ENCODE peak calls at places on chromosomes 2 and 18, in four cellular contexts. U is HepG2, Z is GM12878, I is K562. V is an unnamed sample.

GRCh38 chr2:37581433-37581832 is 90.0 kb downstream of the CDC42EP3 start:
- DNase-seq in U (no peak), Z (no peak), I (no peak), V (no peak)

GRCh38 chr2:144645055-144645778 is 125.3 kb upstream of the ZEB2 start:
- DNase-seq in U (no peak), Z (no peak), I (no peak), V (no peak)

GRCh38 chr2:232891621-232892071 is 21.6 kb downstream of the SNORC start:
- DNase-seq in U (no peak), Z (no peak), I (no peak), V (no peak)

GRCh38 chr2:215535726-215536125 is 99.9 kb upstream of the FN1 start:
- DNase-seq in U (peak; percentile 48), Z (no peak), I (no peak), V (no peak)

GRCh38 chr2:36461039-36461681 is 105.6 kb downstream of the CRIM1 start:
- DNase-seq in U (peak; percentile 46), Z (peak; percentile 9), I (no peak), V (no peak)

GRCh38 chr2:38168710-38169480 is 92.9 kb upstream of the CYP1B1 start:
- DNase-seq in U (no peak), Z (no peak), I (no peak), V (no peak)

GRCh38 chr2:165273176-165273575 is 34.0 kb downstream of the SCN2A start:
- DNase-seq in U (no peak), Z (no peak), I (no peak), V (no peak)

GRCh38 chr2:137050949-137051348 is 285.6 kb downstream of the THSD7B start:
- DNase-seq in U (no peak), Z (no peak), I (no peak), V (no peak)

GRCh38 chr18:79100944-79101343 is 31.8 kb downstream of the ATP9B start:
- DNase-seq in U (no peak), Z (no peak), I (no peak), V (no peak)

GRCh38 chr2:157433335-157433890 is 10.5 kb downstream of the CYTIP start:
- DNase-seq in U (no peak), Z (no peak), I (no peak), V (no peak)

GRCh38 chr2:23419171-23420090 is 34.5 kb downstream of the KLHL29 start:
- DNase-seq in U (no peak), Z (no peak), I (no peak), V (no peak)

GRCh38 chr2:79980816-79981215 is 323.7 kb downstream of the LRRTM1 start:
- DNase-seq in U (no peak), Z (no peak), I (no peak), V (no peak)

GRCh38 chr2:217184242-217184641 is 324.4 kb upstream of the TNP1 start:
- DNase-seq in U (no peak), Z (no peak), I (no peak), V (no peak)

GRCh38 chr18:61825386-61825785 is 67.4 kb downstream of the RNF152 start:
- DNase-seq in U (no peak), Z (no peak), I (no peak), V (no peak)

GRCh38 chr2:231877533-231878456 is 48.4 kb downstream of the NPPC start:
- DNase-seq in U (peak; percentile 53), Z (no peak), I (no peak), V (no peak)

GRCh38 chr2:240442891-240443715 is 7.6 kb downstream of the GPC1 start:
- DNase-seq in U (no peak), Z (no peak), I (no peak), V (no peak)

GRCh38 chr2:223905996-223906395 is 39.1 kb downstream of the WDFY1 start:
- DNase-seq in U (no peak), Z (no peak), I (no peak), V (no peak)

GRCh38 chr2:186274936-186275575 is 211.0 kb upstream of the ZC3H15 start:
- DNase-seq in U (peak; percentile 27), Z (no peak), I (no peak), V (no peak)

GRCh38 chr2:53559302-53559967 is 208.2 kb upstream of the CHAC2 start:
- DNase-seq in U (no peak), Z (no peak), I (no peak), V (no peak)

GRCh38 chr18:11523809-11524208 is 85.6 kb upstream of the SLC35G4 start:
- DNase-seq in U (no peak), Z (no peak), I (no peak), V (no peak)

GRCh38 chr2:119684553-119684952 is 5.6 kb downstream of the TMEM177 start:
- DNase-seq in U (no peak), Z (no peak), I (no peak), V (no peak)

GRCh38 chr2:1930956-1931914 is 186.9 kb upstream of the PXDN start:
- DNase-seq in U (no peak), Z (no peak), I (no peak), V (no peak)

GRCh38 chr2:39534095-39534711 is 97.1 kb upstream of the MAP4K3 start:
- DNase-seq in U (peak; percentile 39), Z (no peak), I (no peak), V (no peak)

GRCh38 chr2:3340144-3340543 is 37.5 kb downstream of the EIPR1 start:
- DNase-seq in U (no peak), Z (no peak), I (no peak), V (no peak)

GRCh38 chr2:196502413-196502812 is 137.1 kb upstream of the CCDC150 start:
- DNase-seq in U (no peak), Z (no peak), I (no peak), V (no peak)

GRCh38 chr2:70118798-70119454 is 31.6 kb downstream of the PCBP1 start:
- DNase-seq in U (peak; percentile 67), Z (no peak), I (peak; percentile 73), V (no peak)

GRCh38 chr18:35580748-35581534 is 599 bp upstream of the GALNT1 start:
- DNase-seq in U (peak; percentile 23), Z (no peak), I (peak; percentile 59), V (peak; percentile 83)

GRCh38 chr2:163505281-163505680 is 230.5 kb downstream of the FIGN start:
- DNase-seq in U (no peak), Z (no peak), I (no peak), V (no peak)
- TF ChIP-seq FOXM1 in U (no peak), Z (no peak), I (no peak), V (no peak)

DNA sequence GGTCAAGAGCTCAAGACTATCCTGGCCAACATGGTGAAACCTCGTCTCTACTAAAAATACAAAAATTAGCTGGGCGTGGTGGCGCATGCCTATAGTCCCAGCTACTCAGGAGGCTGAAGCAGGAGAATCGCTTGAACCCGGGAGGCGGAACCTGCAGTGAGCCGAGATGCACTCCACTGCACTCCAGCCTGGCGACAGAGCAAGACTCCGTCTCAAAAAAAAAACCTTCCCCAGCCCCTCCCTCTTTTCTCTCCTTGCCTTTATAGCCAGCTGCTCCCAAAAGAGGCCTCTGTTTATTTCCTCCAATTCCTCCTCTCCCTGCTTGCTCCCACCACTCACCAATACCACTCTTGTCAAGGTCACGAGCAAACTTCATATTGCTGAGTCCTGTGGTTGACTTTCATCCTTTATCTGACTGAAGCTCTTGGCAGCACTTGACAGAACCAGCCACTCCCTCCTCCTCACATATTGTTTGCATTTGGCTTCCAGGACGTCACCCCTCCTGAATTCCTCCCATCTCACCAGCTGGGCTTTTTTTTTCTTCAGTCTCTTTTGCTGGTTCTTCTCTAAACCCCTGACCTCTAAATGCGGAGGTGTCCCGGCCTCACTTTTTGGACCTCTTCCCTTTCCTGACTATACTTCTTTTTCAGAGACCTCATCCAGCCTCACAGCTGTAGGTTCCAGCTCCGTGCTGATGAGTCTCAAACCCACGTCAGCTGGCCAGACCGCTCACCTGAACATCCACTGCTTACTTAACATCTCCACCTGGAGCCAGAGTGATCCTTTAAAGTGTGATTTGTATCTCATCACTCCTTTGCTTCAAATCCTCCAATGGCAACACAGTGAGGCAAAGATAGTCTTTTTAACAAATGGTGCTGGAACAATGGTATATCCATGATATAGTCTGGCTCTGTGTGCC is 84.6 kb upstream of the CAB39 start:
- DNase-seq in U (peak; percentile 44), Z (no peak), I (peak; percentile 58), V (no peak)
- TF ChIP-seq BHLHE40 in U (no peak), Z (no peak), I (peak; percentile 81), V (no peak)

GRCh38 chr2:98803747-98804650 is 73.1 kb upstream of the MGAT4A start:
- DNase-seq in U (no peak), Z (no peak), I (no peak), V (no peak)
- TF ChIP-seq FOXM1 in U (no peak), Z (no peak), I (no peak), V (no peak)

DNA sequence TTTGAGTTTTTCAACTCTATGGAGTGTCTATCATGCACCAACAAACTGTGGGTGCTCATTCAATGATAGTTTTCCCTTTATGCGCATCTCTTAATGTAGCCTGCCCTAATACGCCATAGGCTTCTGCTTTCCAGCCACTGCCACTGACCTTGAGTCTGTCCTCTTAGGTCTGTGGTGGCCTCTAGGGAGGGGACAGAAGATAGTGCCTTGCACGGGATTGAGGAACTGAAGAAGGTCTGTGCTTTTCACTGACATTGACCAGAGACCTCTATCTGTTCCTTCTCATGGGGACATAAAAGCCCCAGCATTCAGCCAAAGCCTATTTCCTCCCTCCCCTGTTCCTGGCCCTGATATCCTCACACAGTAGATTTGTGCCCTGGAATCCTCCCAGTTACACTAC is 2.3 kb downstream of the GCKR start:
- DNase-seq in U (no peak), Z (no peak), I (no peak), V (no peak)
- TF ChIP-seq BHLHE40 in U (no peak), Z (no peak), I (peak; percentile 81), V (no peak)

GRCh38 chr2:147424766-147425165 is 420.1 kb upstream of the ACVR2A start:
- DNase-seq in U (no peak), Z (no peak), I (no peak), V (no peak)
- TF ChIP-seq FOXM1 in U (no peak), Z (no peak), I (no peak), V (no peak)

GRCh38 chr2:46831037-46831868 is 84.4 kb downstream of the MCFD2 start:
- DNase-seq in U (no peak), Z (no peak), I (no peak), V (no peak)
- TF ChIP-seq BHLHE40 in U (no peak), Z (no peak), I (no peak), V (no peak)

DNA sequence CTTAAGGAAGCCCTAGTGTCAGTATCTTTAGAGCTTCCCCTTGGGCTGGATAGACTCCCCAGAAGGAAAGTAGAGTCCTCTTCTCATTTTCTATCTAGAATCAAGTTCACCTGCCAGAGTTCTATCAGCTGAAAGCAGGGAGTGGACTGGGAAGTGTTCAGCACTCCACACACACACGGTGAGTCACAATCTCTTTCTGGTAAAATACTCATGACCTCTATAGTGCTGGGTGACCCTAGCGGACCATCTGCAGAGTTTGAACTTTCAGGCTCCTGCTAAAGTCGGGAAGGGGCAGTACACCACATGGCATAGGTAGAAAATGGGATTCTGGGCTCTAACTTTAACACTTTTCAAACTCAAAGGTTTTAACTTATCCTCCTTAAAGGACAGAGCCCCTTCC is 43.3 kb downstream of the SAP130 start:
- DNase-seq in U (peak; percentile 67), Z (no peak), I (peak; percentile 22), V (no peak)
- TF ChIP-seq FOXM1 in U (no peak), Z (no peak), I (no peak), V (no peak)

V was measured in HEK293T.